ENCODE peak calls at places on chromosomes 11 and 22, in eight cellular contexts. Y, N, F, K, T, P, W and B are unnamed samples.

GRCh38 chr11:11821899-11822298 is 19.9 kb upstream of the USP47 start:
- DNase-seq in W (no peak), K (no peak), T (no peak), F (no peak), P (no peak), Y (no peak), N (no peak), B (no peak)

GRCh38 chr22:38870312-38870741 is 1.7 kb downstream of the CBX6 start:
- DNase-seq in P (peak), Y (peak), W (peak), N (peak), F (peak), K (peak), T (peak), B (peak)

GRCh38 chr22:20124083-20124787 is 7.2 kb upstream of the TRMT2A start:
- DNase-seq in Y (no peak), K (no peak), T (no peak), W (no peak), N (no peak), P (no peak), F (no peak), B (no peak)

GRCh38 chr22:35785181-35785923 is 67.7 kb downstream of the APOL5 start:
- DNase-seq in T (no peak), N (no peak), W (no peak), F (no peak), K (no peak), Y (peak), P (no peak), B (no peak)

GRCh38 chr11:5719703-5720495 is 16.3 kb upstream of the OR56B1 start:
- DNase-seq in P (peak), Y (no peak), W (no peak), K (no peak), F (no peak), T (no peak), N (no peak), B (no peak)

GRCh38 chr11:132590554-132590953 is 941.7 kb downstream of the OPCML start:
- DNase-seq in T (no peak), K (no peak), W (no peak), F (no peak), Y (no peak), P (no peak), N (no peak), B (no peak)

GRCh38 chr11:64996710-64997380 is at the start of gene BATF2:
- DNase-seq in P (peak), Y (peak), F (peak), N (peak), W (peak), T (peak), K (no peak), B (peak)

GRCh38 chr11:41788177-41788576 is 328.7 kb upstream of the LRRC4C start:
- DNase-seq in P (no peak), K (no peak), N (no peak), W (no peak), T (no peak), Y (no peak), F (no peak), B (no peak)

GRCh38 chr11:111761056-111761455 is 5.1 kb downstream of the PPP2R1B start:
- DNase-seq in F (no peak), N (no peak), W (no peak), T (no peak), P (no peak), K (no peak), Y (no peak), B (no peak)

GRCh38 chr11:78158987-78159662 is 19.7 kb upstream of the ALG8 start:
- DNase-seq in Y (peak), K (no peak), T (no peak), W (no peak), F (no peak), N (no peak), P (no peak), B (no peak)

GRCh38 chr11:116145187-116145865 is 627.5 kb downstream of the BUD13 start:
- DNase-seq in K (no peak), T (no peak), Y (no peak), F (no peak), P (no peak), N (no peak), W (no peak), B (no peak)

GRCh38 chr22:25623310-25623734 is 58.8 kb downstream of the GRK3 start:
- DNase-seq in P (peak), T (no peak), N (no peak), F (no peak), K (no peak), Y (no peak), W (no peak), B (peak)

GRCh38 chr22:46588279-46589140 is 31.7 kb upstream of the GRAMD4 start:
- DNase-seq in N (peak), T (peak), P (no peak), W (peak), Y (no peak), K (no peak), F (no peak), B (no peak)

GRCh38 chr11:77199346-77199745 is 71.3 kb downstream of the MYO7A start:
- DNase-seq in P (no peak), T (no peak), F (no peak), W (no peak), N (no peak), Y (no peak), K (no peak), B (no peak)

GRCh38 chr11:2539761-2540520 is 95.1 kb downstream of the KCNQ1 start:
- DNase-seq in Y (no peak), K (no peak), N (peak), W (peak), P (no peak), F (no peak), T (no peak), B (no peak)

GRCh38 chr22:22855617-22856308 is 31.9 kb upstream of the IGLL5 start:
- DNase-seq in F (peak), T (no peak), Y (no peak), W (no peak), K (no peak), P (peak), N (peak), B (peak)

GRCh38 chr22:41382098-41382578 is 396 bp downstream of the TEF start:
- DNase-seq in P (peak), F (peak), T (peak), W (peak), N (peak), Y (peak), K (no peak), B (peak)

GRCh38 chr11:15127341-15127740 is 12.6 kb downstream of the INSC start:
- DNase-seq in N (no peak), P (no peak), W (no peak), F (no peak), K (no peak), T (no peak), Y (peak), B (no peak)

GRCh38 chr11:60764879-60765278 is 8.2 kb downstream of the MS4A15 start:
- DNase-seq in W (no peak), N (no peak), Y (no peak), F (no peak), P (no peak), K (no peak), T (no peak), B (peak)

GRCh38 chr11:60762851-60763691 is 6.4 kb downstream of the MS4A15 start:
- DNase-seq in P (no peak), F (no peak), K (no peak), W (no peak), T (no peak), N (peak), Y (no peak), B (peak)

GRCh38 chr11:60761436-60762190 is 4.9 kb downstream of the MS4A15 start:
- DNase-seq in T (no peak), K (no peak), N (no peak), F (no peak), P (no peak), Y (no peak), W (no peak), B (no peak)

GRCh38 chr11:60765355-60765754 is 8.7 kb downstream of the MS4A15 start:
- DNase-seq in W (no peak), Y (no peak), P (no peak), K (no peak), N (no peak), F (no peak), T (no peak), B (no peak)

DNA sequence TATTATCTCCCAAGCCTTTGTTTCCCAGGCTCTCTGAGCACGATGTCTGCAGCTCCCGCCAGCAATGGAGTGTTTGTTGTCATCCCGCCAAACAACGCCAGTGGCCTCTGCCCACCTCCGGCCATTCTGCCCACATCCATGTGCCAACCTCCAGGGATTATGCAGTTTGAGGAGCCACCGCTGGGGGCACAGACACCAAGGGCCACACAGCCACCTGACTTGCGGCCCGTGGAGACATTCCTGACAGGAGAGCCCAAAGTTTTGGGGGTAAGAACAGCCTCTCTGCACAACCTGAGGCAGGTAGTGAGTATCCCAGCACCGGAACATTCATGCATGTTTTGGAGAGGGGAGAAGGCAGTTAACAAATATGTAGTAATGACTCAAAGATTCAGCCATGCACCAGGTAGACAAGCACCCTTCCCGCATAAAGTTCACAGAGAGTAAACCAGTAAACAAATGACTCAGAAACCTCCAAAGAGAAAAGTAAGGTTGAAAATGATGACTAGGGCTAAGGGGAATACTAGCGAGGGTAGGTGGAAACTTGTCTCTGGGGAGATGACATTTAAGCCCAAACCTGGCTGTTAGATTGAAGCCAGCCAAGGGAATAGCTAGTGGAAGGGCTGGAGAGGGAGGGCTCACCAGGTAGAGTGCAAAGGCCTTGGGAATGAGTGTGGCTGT is 7.2 kb downstream of the MS4A15 start:
- DNase-seq in F (no peak), W (no peak), N (no peak), K (no peak), T (no peak), P (no peak), Y (no peak), B (no peak)
- TF ChIP-seq CTCF in F (no peak), W (no peak), N (no peak), K (no peak), T (no peak), P (no peak), Y (no peak), B (no peak)

DNA sequence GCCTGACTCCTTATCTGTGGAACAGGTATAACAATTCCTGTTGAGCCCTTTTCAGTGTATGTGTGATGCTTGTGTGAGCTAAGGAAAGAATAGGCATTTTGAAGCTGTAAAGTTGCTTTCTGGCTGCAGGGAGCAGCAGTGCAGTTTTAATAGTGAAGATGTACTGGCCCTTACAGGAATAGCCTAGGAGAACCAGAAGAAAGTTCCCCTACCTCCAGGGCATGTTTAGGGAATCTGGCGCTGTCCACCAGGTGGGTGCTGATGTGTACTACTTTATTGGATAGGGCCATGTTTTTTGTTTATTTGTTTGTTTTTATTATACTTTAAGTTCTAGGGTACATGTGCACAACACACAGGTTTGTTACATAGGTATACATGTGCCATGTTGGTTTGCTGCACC is 11.5 kb downstream of the BMAL1 start:
- DNase-seq in Y (peak), P (no peak), T (no peak), F (peak), K (no peak), W (no peak), N (peak), B (no peak)
- TF ChIP-seq CTCF in Y (peak), P (no peak), T (no peak), F (no peak), K (peak), W (no peak), N (no peak), B (no peak)

DNA sequence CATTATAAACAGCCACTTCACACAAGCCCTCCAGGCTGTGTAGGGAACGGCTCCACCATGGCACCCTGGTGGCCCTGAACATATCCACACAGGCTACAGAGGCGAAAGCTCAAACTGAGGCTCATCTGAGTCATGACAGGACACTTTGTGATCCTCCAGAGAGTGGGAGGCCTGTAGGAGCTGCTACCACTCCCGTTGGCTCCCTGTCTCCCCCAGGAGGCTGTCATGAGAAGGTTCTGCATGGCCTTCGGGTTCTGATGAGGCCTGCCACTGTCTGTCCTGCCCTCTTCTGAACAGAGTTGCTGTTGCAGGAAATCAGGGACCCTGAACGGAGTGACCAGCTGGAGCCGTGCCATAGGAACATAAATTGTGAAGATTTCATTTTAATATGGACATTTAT is 23.8 kb upstream of the ALDH3B2 start:
- DNase-seq in P (peak), Y (no peak), N (no peak), K (no peak), T (no peak), F (no peak), W (no peak), B (peak)
- TF ChIP-seq CTCF in P (no peak), Y (no peak), N (no peak), K (no peak), T (no peak), F (no peak), W (no peak), B (peak)

GRCh38 chr22:36977401-36977861 is 41.8 kb downstream of the TST start:
- DNase-seq in K (no peak), W (peak), Y (peak), P (peak), T (peak), N (peak), F (peak), B (peak)
- TF ChIP-seq CTCF in K (peak), W (peak), Y (peak), P (peak), T (peak), N (peak), F (no peak), B (peak)

DNA sequence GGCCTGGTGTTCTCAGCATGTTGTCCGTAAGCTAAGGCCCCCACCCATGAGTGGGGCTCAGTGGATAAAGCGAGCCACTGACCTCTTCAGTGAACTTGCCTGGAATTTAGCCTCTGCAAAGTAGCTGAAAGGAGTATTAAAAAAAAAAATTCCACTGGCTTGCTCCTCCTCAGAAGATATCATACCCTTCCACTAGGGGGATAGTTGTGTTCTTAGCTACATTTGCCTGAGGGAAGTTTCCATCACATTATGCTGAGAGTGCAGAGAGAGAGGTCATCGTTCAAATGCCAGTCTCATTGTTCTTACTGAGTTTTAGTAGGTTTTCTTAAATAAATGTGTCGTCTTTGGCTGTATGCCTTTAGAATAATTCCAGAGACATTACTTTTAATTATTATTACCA is 879.7 kb downstream of the JRKL start:
- DNase-seq in T (no peak), F (no peak), P (no peak), Y (no peak), K (no peak), W (no peak), N (peak), B (no peak)
- TF ChIP-seq CTCF in T (no peak), F (no peak), P (no peak), Y (no peak), K (peak), W (no peak), N (peak), B (no peak)

DNA sequence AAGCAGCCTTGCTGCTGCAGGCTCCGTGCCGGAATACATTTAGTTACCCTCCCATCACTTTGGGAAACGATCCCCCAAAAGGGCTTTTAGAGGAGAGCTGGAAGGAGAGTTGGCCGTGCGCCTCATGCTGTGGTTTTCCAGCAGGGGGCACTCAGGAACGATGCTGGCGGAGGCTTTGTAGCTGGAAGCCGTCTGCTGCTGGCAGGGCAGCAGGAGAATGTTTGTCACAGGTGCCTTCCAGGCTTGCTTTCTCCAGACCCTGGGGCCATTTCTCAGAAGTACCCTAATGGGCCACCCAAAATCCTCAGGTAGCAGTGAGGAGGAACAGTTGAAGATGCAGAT is 30.0 kb upstream of the CABP7 start:
- DNase-seq in T (peak), P (peak), N (peak), Y (peak), K (no peak), F (peak), W (peak), B (no peak)
- TF ChIP-seq CTCF in T (peak), P (peak), N (peak), Y (peak), K (peak), F (peak), W (peak), B (peak)

GRCh38 chr11:20443596-20443995 is 56.1 kb downstream of the PRMT3 start:
- DNase-seq in F (no peak), N (peak), T (no peak), K (no peak), P (no peak), W (no peak), Y (peak), B (no peak)
- TF ChIP-seq CTCF in F (no peak), N (peak), T (peak), K (peak), P (peak), W (peak), Y (peak), B (peak)